ENCODE peak calls at places on chromosomes 5 and 9, in nine cellular contexts. V, U, E, L, O, A, K, R and G are unnamed samples.

GRCh38 chr5:17831279-17831678 is 197.0 kb downstream of the TAF11L14 start:
- DNase-seq in V (no peak), U (no peak), E (no peak), L (no peak), O (peak), A (no peak), K (no peak), R (no peak), G (no peak)

GRCh38 chr9:133759146-133759900 is 21.2 kb upstream of the SARDH start:
- DNase-seq in V (no peak), U (no peak), E (no peak), L (no peak), O (no peak), A (no peak), K (no peak), R (no peak), G (no peak)

GRCh38 chr5:179763215-179763945 is 30.4 kb upstream of the LTC4S start:
- DNase-seq in V (peak), U (peak), E (peak), L (peak), O (peak), A (peak), K (peak), R (peak), G (no peak)

GRCh38 chr5:159100928-159101646 is 1.4 kb upstream of the EBF1 start:
- DNase-seq in V (no peak), U (no peak), E (no peak), L (no peak), O (no peak), A (no peak), K (no peak), R (no peak), G (no peak)

GRCh38 chr9:129487658-129488483 is 133.0 kb downstream of the C9orf50 start:
- DNase-seq in V (no peak), U (peak), E (no peak), L (peak), O (peak), A (peak), K (no peak), R (peak), G (no peak)

GRCh38 chr9:95910770-95911340 is 35.4 kb downstream of the ERCC6L2 start:
- DNase-seq in V (no peak), U (no peak), E (no peak), L (no peak), O (no peak), A (no peak), K (no peak), R (no peak), G (no peak)

GRCh38 chr9:130003943-130004552 is 38.9 kb downstream of the FNBP1 start:
- DNase-seq in V (no peak), U (no peak), E (no peak), L (no peak), O (no peak), A (no peak), K (peak), R (no peak), G (no peak)

GRCh38 chr9:99962685-99963261 is 56.3 kb downstream of the STX17 start:
- DNase-seq in V (no peak), U (no peak), E (no peak), L (no peak), O (no peak), A (no peak), K (no peak), R (no peak), G (no peak)

GRCh38 chr5:167244583-167244982 is 1046.9 kb upstream of the WWC1 start:
- DNase-seq in V (no peak), U (no peak), E (no peak), L (no peak), O (peak), A (no peak), K (no peak), R (no peak), G (no peak)

GRCh38 chr9:37410969-37411785 is 11.3 kb upstream of the GRHPR start:
- DNase-seq in V (no peak), U (no peak), E (no peak), L (no peak), O (peak), A (no peak), K (no peak), R (no peak), G (no peak)

GRCh38 chr9:114570742-114571141 is 16.8 kb upstream of the ATP6V1G1 start:
- DNase-seq in V (no peak), U (no peak), E (no peak), L (no peak), O (no peak), A (no peak), K (no peak), R (no peak), G (no peak)

GRCh38 chr5:4207456-4207855 is 611.8 kb downstream of the IRX1 start:
- DNase-seq in V (no peak), U (no peak), E (no peak), L (no peak), O (no peak), A (no peak), K (no peak), R (no peak), G (no peak)

GRCh38 chr5:109996246-109996645 is 306.5 kb downstream of the MAN2A1 start:
- DNase-seq in V (no peak), U (no peak), E (no peak), L (no peak), O (no peak), A (no peak), K (no peak), R (no peak), G (no peak)

GRCh38 chr5:107224272-107224671 is 446.5 kb downstream of the EFNA5 start:
- DNase-seq in V (no peak), U (no peak), E (no peak), L (no peak), O (no peak), A (no peak), K (no peak), R (no peak), G (no peak)

GRCh38 chr9:106309925-106310324 is 553.0 kb upstream of the ZNF462 start:
- DNase-seq in V (no peak), U (no peak), E (no peak), L (no peak), O (no peak), A (no peak), K (no peak), R (no peak), G (no peak)

GRCh38 chr5:5659066-5659465 is 236.6 kb downstream of the ICE1 start:
- DNase-seq in V (no peak), U (no peak), E (no peak), L (no peak), O (no peak), A (no peak), K (no peak), R (no peak), G (no peak)

GRCh38 chr9:79572891-79573696 is 1.3 kb downstream of the TLE4 start:
- DNase-seq in V (peak), U (peak), E (peak), L (peak), O (peak), A (peak), K (peak), R (peak), G (peak)

GRCh38 chr9:86655147-86655546 is 292.2 kb downstream of the GAS1 start:
- DNase-seq in V (no peak), U (no peak), E (no peak), L (no peak), O (peak), A (no peak), K (no peak), R (no peak), G (no peak)

GRCh38 chr5:63959177-63959982 is 2.9 kb downstream of the HTR1A start:
- DNase-seq in V (no peak), U (peak), E (no peak), L (no peak), O (peak), A (no peak), K (no peak), R (no peak), G (no peak)

GRCh38 chr5:16492398-16493175 is 27.0 kb upstream of the ZNF622 start:
- DNase-seq in V (no peak), U (no peak), E (no peak), L (no peak), O (peak), A (no peak), K (peak), R (no peak), G (no peak)

GRCh38 chr9:115614931-115615401 is 497.0 kb upstream of the TNC start:
- DNase-seq in V (no peak), U (no peak), E (no peak), L (no peak), O (no peak), A (no peak), K (no peak), R (no peak), G (no peak)

GRCh38 chr9:752681-753200 is 88.8 kb upstream of the DMRT1 start:
- DNase-seq in V (no peak), U (no peak), E (no peak), L (no peak), O (no peak), A (no peak), K (no peak), R (no peak), G (no peak)

GRCh38 chr5:10324519-10325370 is 17.0 kb upstream of the CMBL start:
- DNase-seq in V (no peak), U (no peak), E (no peak), L (no peak), O (no peak), A (no peak), K (no peak), R (no peak), G (no peak)

GRCh38 chr5:58582004-58582403 is 871 bp upstream of the RAB3C start:
- DNase-seq in V (no peak), U (no peak), E (no peak), L (no peak), O (peak), A (no peak), K (no peak), R (no peak), G (no peak)

GRCh38 chr5:103224118-103224893 is 34.3 kb upstream of the MACIR start:
- DNase-seq in V (no peak), U (peak), E (no peak), L (peak), O (peak), A (no peak), K (peak), R (no peak), G (no peak)

GRCh38 chr9:27950382-27950781 is 377.1 kb upstream of the C9orf72 start:
- DNase-seq in V (no peak), U (no peak), E (no peak), L (no peak), O (no peak), A (no peak), K (no peak), R (no peak), G (no peak)

GRCh38 chr5:127863161-127863560 is 160.0 kb downstream of the CCDC192 start:
- DNase-seq in V (no peak), U (no peak), E (no peak), L (no peak), O (no peak), A (no peak), K (no peak), R (no peak), G (no peak)

GRCh38 chr9:17462869-17463464 is 115.9 kb upstream of the SH3GL2 start:
- DNase-seq in V (no peak), U (peak), E (no peak), L (no peak), O (peak), A (no peak), K (peak), R (no peak), G (no peak)

GRCh38 chr5:154097031-154097430 is 58.3 kb downstream of the MFAP3 start:
- DNase-seq in V (no peak), U (no peak), E (no peak), L (no peak), O (no peak), A (no peak), K (no peak), R (no peak), G (no peak)

GRCh38 chr5:59124983-59125960 is 542.4 kb downstream of the RAB3C start:
- DNase-seq in V (no peak), U (no peak), E (no peak), L (no peak), O (peak), A (no peak), K (no peak), R (no peak), G (no peak)

GRCh38 chr5:152170350-152170749 is 234.7 kb downstream of the NMUR2 start:
- DNase-seq in V (no peak), U (no peak), E (no peak), L (no peak), O (peak), A (no peak), K (no peak), R (no peak), G (no peak)